ENCODE peak calls at places on chromosome 16, in six cellular contexts. V, I, D, T, F and H are unnamed samples.

GRCh38 chr16:55559233-55559632 is 7.3 kb upstream of the CAPNS2 start:
- DNase-seq in F (no peak), V (peak; percentile 63), T (no peak), I (no peak), D (no peak), H (no peak)

GRCh38 chr16:87423429-87423828 is 31.3 kb downstream of the MAP1LC3B start:
- DNase-seq in D (no peak), I (no peak), V (no peak), F (no peak), T (no peak), H (no peak)

GRCh38 chr16:56424404-56424765 is 960 bp downstream of the AMFR start:
- DNase-seq in T (no peak), D (no peak), I (no peak), V (no peak), F (no peak), H (no peak)

GRCh38 chr16:1771072-1771863 is at the start of gene NME3:
- DNase-seq in I (no peak), V (peak; percentile 69), D (peak; percentile 81), T (no peak), F (peak; percentile 17), H (peak; percentile 95)

GRCh38 chr16:22370038-22370541 is 4.3 kb downstream of the CDR2 start:
- DNase-seq in I (no peak), F (peak; percentile 46), V (no peak), T (no peak), D (no peak), H (no peak)

GRCh38 chr16:90015586-90016338 is 3.5 kb downstream of the DBNDD1 start:
- DNase-seq in I (no peak), F (no peak), V (no peak), D (no peak), T (no peak), H (no peak)

GRCh38 chr16:51159296-51159695 is 8.2 kb upstream of the SALL1 start:
- DNase-seq in V (no peak), F (no peak), T (no peak), I (no peak), D (no peak), H (no peak)

GRCh38 chr16:68290455-68290854 is 20.3 kb downstream of the SLC7A6OS start:
- DNase-seq in F (no peak), D (no peak), V (no peak), I (no peak), T (no peak), H (no peak)

GRCh38 chr16:88533945-88534641 is 36.1 kb upstream of the ZC3H18 start:
- DNase-seq in D (peak; percentile 59), I (no peak), T (peak; percentile 31), F (no peak), V (peak; percentile 65), H (peak; percentile 95)

GRCh38 chr16:54098247-54098646 is 188.3 kb downstream of the IRX3 start:
- DNase-seq in T (no peak), I (no peak), V (no peak), D (no peak), F (no peak), H (no peak)

GRCh38 chr16:3173892-3174617 is 13.9 kb upstream of the OR1F1 start:
- DNase-seq in V (no peak), D (no peak), F (peak; percentile 65), I (no peak), T (no peak), H (peak; percentile 41)

GRCh38 chr16:68995011-68995504 is 110.4 kb upstream of the HAS3 start:
- DNase-seq in D (no peak), V (peak; percentile 34), I (no peak), T (peak; percentile 80), F (peak; percentile 78), H (no peak)

GRCh38 chr16:87274808-87275207 is 42.4 kb downstream of the C16orf95 start:
- DNase-seq in V (no peak), I (no peak), F (no peak), D (no peak), T (no peak), H (peak; percentile 36)

GRCh38 chr16:15899538-15900100 is 11.2 kb upstream of the CEP20 start:
- DNase-seq in I (peak; percentile 92), D (peak; percentile 69), F (peak; percentile 95), T (peak; percentile 99), V (peak; percentile 64), H (no peak)

GRCh38 chr16:70417661-70418060 is 21.2 kb downstream of the ST3GAL2 start:
- DNase-seq in V (no peak), D (no peak), I (no peak), F (no peak), T (no peak), H (no peak)

GRCh38 chr16:50627419-50627818 is 53.7 kb downstream of the SNX20 start:
- DNase-seq in I (no peak), T (no peak), D (peak; percentile 35), F (no peak), V (peak; percentile 38), H (no peak)

GRCh38 chr16:88536510-88536909 is 33.7 kb upstream of the ZC3H18 start:
- DNase-seq in T (no peak), D (no peak), V (no peak), F (no peak), I (no peak), H (no peak)

GRCh38 chr16:14057878-14058382 is 13.2 kb upstream of the MRTFB start:
- DNase-seq in I (no peak), D (no peak), F (no peak), T (no peak), V (no peak), H (no peak)

GRCh38 chr16:25012525-25012991 is 2.6 kb downstream of the ARHGAP17 start:
- DNase-seq in D (no peak), V (no peak), T (no peak), F (no peak), I (no peak), H (no peak)

GRCh38 chr16:69581297-69581696 is 15.5 kb downstream of the NFAT5 start:
- DNase-seq in I (no peak), V (no peak), D (no peak), T (no peak), F (no peak), H (no peak)

GRCh38 chr16:1208239-1208830 is 16.7 kb downstream of the TPSG1 start:
- DNase-seq in I (no peak), V (no peak), D (no peak), F (no peak), T (no peak), H (no peak)

GRCh38 chr16:88060524-88061219 is 109.4 kb downstream of the BANP start:
- DNase-seq in I (no peak), F (no peak), V (no peak), D (no peak), T (no peak), H (peak; percentile 47)

GRCh38 chr16:2528161-2529060 is 2.8 kb downstream of the CEMP1 start:
- DNase-seq in T (no peak), D (no peak), I (no peak), F (no peak), V (no peak), H (peak; percentile 78)

GRCh38 chr16:89577055-89577759 is 1.6 kb downstream of the CPNE7 start:
- DNase-seq in D (no peak), V (no peak), I (no peak), T (no peak), F (no peak), H (no peak)

GRCh38 chr16:8937803-8938202 is 25.9 kb downstream of the USP7 start:
- DNase-seq in D (no peak), I (no peak), V (no peak), F (no peak), T (no peak), H (no peak)

GRCh38 chr16:27969574-27969973 is 93.9 kb downstream of the GSG1L start:
- DNase-seq in I (no peak), T (no peak), V (no peak), F (no peak), D (no peak), H (no peak)

GRCh38 chr16:83935005-83935857 is 17.8 kb upstream of the OSGIN1 start:
- DNase-seq in F (no peak), T (no peak), I (no peak), D (no peak), V (no peak), H (no peak)

GRCh38 chr16:3127745-3128144 is 7.1 kb upstream of the ZNF213 start:
- DNase-seq in T (no peak), I (no peak), D (no peak), V (no peak), F (no peak), H (no peak)

GRCh38 chr16:17901309-17901708 is 430.5 kb upstream of the XYLT1 start:
- DNase-seq in T (no peak), V (no peak), F (no peak), D (no peak), I (no peak), H (no peak)

GRCh38 chr16:53207810-53208752 is 153.3 kb downstream of the CHD9 start:
- DNase-seq in I (peak; percentile 50), D (peak; percentile 39), F (peak; percentile 72), T (peak; percentile 19), V (peak; percentile 65), H (no peak)

GRCh38 chr16:86747761-86748160 is 169.4 kb downstream of the FOXL1 start:
- DNase-seq in I (no peak), F (no peak), D (no peak), V (no peak), T (no peak), H (peak; percentile 52)

GRCh38 chr16:89823087-89823823 is 5.0 kb upstream of the SPIRE2 start:
- DNase-seq in V (no peak), I (no peak), D (no peak), F (no peak), T (no peak), H (no peak)

GRCh38 chr16:29848420-29849297 is 14.4 kb downstream of the CDIPT start:
- DNase-seq in F (peak; percentile 65), V (peak; percentile 27), I (peak; percentile 51), T (peak; percentile 44), D (peak; percentile 81), H (peak; percentile 96)

GRCh38 chr16:21162661-21163151 is 4.2 kb downstream of the LDAF1 start:
- DNase-seq in F (no peak), V (peak; percentile 24), D (peak; percentile 47), T (no peak), I (no peak), H (no peak)
- TF ChIP-seq POLR2AphosphoS5 in F (no peak), V (peak; percentile 24), D (no peak), T (no peak), I (no peak), H (no peak)

GRCh38 chr16:66515543-66516171 is 34.3 kb downstream of the TK2 start:
- DNase-seq in V (no peak), D (no peak), I (no peak), F (no peak), T (no peak), H (no peak)
- H3K27ac ChIP-seq in V (peak overlapping the region; percentile 96), D (peak overlapping the region; percentile 98), I (peak overlapping the region; percentile 85), F (peak overlapping the region; percentile 99), T (peak overlapping the region; percentile 67), H (peak overlapping the region; percentile 99)

DNA sequence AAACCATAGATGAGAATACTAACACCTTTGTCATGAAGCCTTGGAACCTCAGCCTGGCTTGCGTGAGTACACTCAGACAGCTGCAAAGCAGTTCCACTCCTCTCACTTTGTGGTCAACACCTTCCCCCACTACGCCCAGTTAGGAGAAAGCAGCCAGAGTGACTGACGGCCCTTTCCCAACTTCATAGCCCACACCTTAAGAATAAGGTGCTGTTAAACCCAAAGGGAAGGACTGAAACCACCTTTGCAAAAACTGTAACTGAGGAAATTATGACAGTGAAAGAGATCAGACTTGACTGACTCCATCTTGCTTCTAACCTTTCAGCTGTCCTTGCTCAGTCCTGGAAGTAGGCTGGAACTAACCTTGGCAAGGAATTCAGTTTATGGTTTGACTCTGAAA is 13.7 kb downstream of the N4BP1 start:
- DNase-seq in F (no peak), T (no peak), D (no peak), I (no peak), V (no peak), H (no peak)
- H3K4me1 ChIP-seq in F (peaks cover 6% of the 10 kb centered on the region), T (no peaks in the 10 kb centered on the region), D (peaks cover 32% of the 10 kb centered on the region), I (no peaks in the 10 kb centered on the region), V (no peaks in the 10 kb centered on the region), H (peaks cover 63% of the 10 kb centered on the region)

GRCh38 chr16:11462861-11463260 is 117.6 kb downstream of the RMI2 start:
- DNase-seq in T (no peak), V (no peak), I (no peak), D (no peak), F (no peak), H (peak; percentile 52)
- TF ChIP-seq POLR2AphosphoS5 in T (no peak), V (no peak), I (no peak), D (no peak), F (no peak), H (no peak)